ENCODE peak calls at places on chromosomes 6 and 20, in eight cellular contexts. One of them, this sample, is unnamed.

GRCh38 chr6:18509871-18510643 is 122.9 kb downstream of the RNF144B start:
- DNase-seq in AG10803: peak; percentile 60
- DNase-seq in nephron progenitor cell: no peak
- DNase-seq in lung: no peak
- DNase-seq in IMR-90: no peak
- DNase-seq in astrocyte of the spinal cord: no peak
- DNase-seq in CD4-positive, alpha-beta T cell: no peak
- DNase-seq in HCT116: no peak
- DNase-seq in this sample: no peak

GRCh38 chr6:53309059-53309896 is 39.5 kb downstream of the ELOVL5 start:
- DNase-seq in HCT116: no peak
- DNase-seq in nephron progenitor cell: no peak
- DNase-seq in lung: no peak
- DNase-seq in CD4-positive, alpha-beta T cell: no peak
- DNase-seq in astrocyte of the spinal cord: no peak
- DNase-seq in AG10803: peak; percentile 91
- DNase-seq in IMR-90: peak; percentile 65
- DNase-seq in this sample: no peak

GRCh38 chr6:100455230-100456124 is 9.2 kb downstream of the SIM1 start:
- DNase-seq in CD4-positive, alpha-beta T cell: no peak
- DNase-seq in HCT116: no peak
- DNase-seq in IMR-90: no peak
- DNase-seq in astrocyte of the spinal cord: no peak
- DNase-seq in AG10803: no peak
- DNase-seq in nephron progenitor cell: peak; percentile 46
- DNase-seq in lung: no peak
- DNase-seq in this sample: no peak

GRCh38 chr6:3427740-3428085 is 29.1 kb downstream of the SLC22A23 start:
- DNase-seq in lung: no peak
- DNase-seq in HCT116: no peak
- DNase-seq in IMR-90: no peak
- DNase-seq in AG10803: peak; percentile 42
- DNase-seq in nephron progenitor cell: no peak
- DNase-seq in CD4-positive, alpha-beta T cell: no peak
- DNase-seq in astrocyte of the spinal cord: no peak
- DNase-seq in this sample: no peak

GRCh38 chr20:17571153-17571527 is 1.3 kb downstream of the DSTN start:
- DNase-seq in nephron progenitor cell: no peak
- DNase-seq in AG10803: peak; percentile 26
- DNase-seq in astrocyte of the spinal cord: no peak
- DNase-seq in IMR-90: no peak
- DNase-seq in HCT116: no peak
- DNase-seq in CD4-positive, alpha-beta T cell: no peak
- DNase-seq in lung: no peak
- DNase-seq in this sample: no peak

GRCh38 chr6:105321728-105322127 is 81.2 kb downstream of the PREP start:
- DNase-seq in lung: no peak
- DNase-seq in HCT116: no peak
- DNase-seq in CD4-positive, alpha-beta T cell: no peak
- DNase-seq in astrocyte of the spinal cord: no peak
- DNase-seq in AG10803: no peak
- DNase-seq in nephron progenitor cell: no peak
- DNase-seq in IMR-90: no peak
- DNase-seq in this sample: no peak

GRCh38 chr6:170166511-170167122 is 124.3 kb downstream of the DLL1 start:
- DNase-seq in IMR-90: no peak
- DNase-seq in CD4-positive, alpha-beta T cell: no peak
- DNase-seq in astrocyte of the spinal cord: no peak
- DNase-seq in AG10803: no peak
- DNase-seq in HCT116: no peak
- DNase-seq in lung: no peak
- DNase-seq in nephron progenitor cell: no peak
- DNase-seq in this sample: no peak

GRCh38 chr6:43575105-43575771 is 600 bp downstream of the XPO5 start:
- DNase-seq in HCT116: no peak
- DNase-seq in AG10803: peak; percentile 10
- DNase-seq in CD4-positive, alpha-beta T cell: no peak
- DNase-seq in IMR-90: peak; percentile 9
- DNase-seq in astrocyte of the spinal cord: peak; percentile 28
- DNase-seq in lung: no peak
- DNase-seq in nephron progenitor cell: peak; percentile 69
- DNase-seq in this sample: no peak

GRCh38 chr6:87200469-87201174 is 45.3 kb downstream of the ZNF292 start:
- DNase-seq in CD4-positive, alpha-beta T cell: no peak
- DNase-seq in lung: no peak
- DNase-seq in nephron progenitor cell: no peak
- DNase-seq in HCT116: no peak
- DNase-seq in astrocyte of the spinal cord: no peak
- DNase-seq in IMR-90: peak; percentile 41
- DNase-seq in AG10803: peak; percentile 79
- DNase-seq in this sample: no peak

GRCh38 chr6:135870722-135871121 is 19.2 kb downstream of the PDE7B start:
- DNase-seq in AG10803: peak; percentile 48
- DNase-seq in lung: no peak
- DNase-seq in HCT116: no peak
- DNase-seq in CD4-positive, alpha-beta T cell: no peak
- DNase-seq in nephron progenitor cell: no peak
- DNase-seq in astrocyte of the spinal cord: peak; percentile 74
- DNase-seq in IMR-90: peak; percentile 88
- DNase-seq in this sample: no peak

GRCh38 chr6:43668151-43669028 is 19.2 kb downstream of the MRPS18A start:
- DNase-seq in CD4-positive, alpha-beta T cell: no peak
- DNase-seq in nephron progenitor cell: peak; percentile 72
- DNase-seq in HCT116: peak; percentile 56
- DNase-seq in lung: peak; percentile 66
- DNase-seq in IMR-90: peak; percentile 36
- DNase-seq in astrocyte of the spinal cord: peak; percentile 32
- DNase-seq in AG10803: peak; percentile 55
- DNase-seq in this sample: peak; percentile 43

GRCh38 chr6:160929831-160930230 is 61.7 kb upstream of the MAP3K4 start:
- DNase-seq in astrocyte of the spinal cord: no peak
- DNase-seq in IMR-90: no peak
- DNase-seq in lung: no peak
- DNase-seq in HCT116: no peak
- DNase-seq in CD4-positive, alpha-beta T cell: no peak
- DNase-seq in nephron progenitor cell: no peak
- DNase-seq in AG10803: no peak
- DNase-seq in this sample: no peak

GRCh38 chr20:25269057-25269832 is 21.4 kb downstream of the PYGB start:
- DNase-seq in astrocyte of the spinal cord: no peak
- DNase-seq in lung: no peak
- DNase-seq in HCT116: no peak
- DNase-seq in CD4-positive, alpha-beta T cell: no peak
- DNase-seq in IMR-90: no peak
- DNase-seq in nephron progenitor cell: no peak
- DNase-seq in AG10803: no peak
- DNase-seq in this sample: peak; percentile 4

GRCh38 chr20:61169870-61170269 is 82.2 kb upstream of the CDH4 start:
- DNase-seq in astrocyte of the spinal cord: no peak
- DNase-seq in IMR-90: no peak
- DNase-seq in lung: no peak
- DNase-seq in CD4-positive, alpha-beta T cell: no peak
- DNase-seq in nephron progenitor cell: peak; percentile 65
- DNase-seq in AG10803: no peak
- DNase-seq in HCT116: no peak
- DNase-seq in this sample: no peak

GRCh38 chr6:142871910-142872331 is 73.1 kb downstream of the HIVEP2 start:
- DNase-seq in nephron progenitor cell: no peak
- DNase-seq in lung: no peak
- DNase-seq in CD4-positive, alpha-beta T cell: no peak
- DNase-seq in HCT116: no peak
- DNase-seq in IMR-90: peak; percentile 96
- DNase-seq in astrocyte of the spinal cord: peak; percentile 96
- DNase-seq in AG10803: peak; percentile 91
- DNase-seq in this sample: no peak

DNA sequence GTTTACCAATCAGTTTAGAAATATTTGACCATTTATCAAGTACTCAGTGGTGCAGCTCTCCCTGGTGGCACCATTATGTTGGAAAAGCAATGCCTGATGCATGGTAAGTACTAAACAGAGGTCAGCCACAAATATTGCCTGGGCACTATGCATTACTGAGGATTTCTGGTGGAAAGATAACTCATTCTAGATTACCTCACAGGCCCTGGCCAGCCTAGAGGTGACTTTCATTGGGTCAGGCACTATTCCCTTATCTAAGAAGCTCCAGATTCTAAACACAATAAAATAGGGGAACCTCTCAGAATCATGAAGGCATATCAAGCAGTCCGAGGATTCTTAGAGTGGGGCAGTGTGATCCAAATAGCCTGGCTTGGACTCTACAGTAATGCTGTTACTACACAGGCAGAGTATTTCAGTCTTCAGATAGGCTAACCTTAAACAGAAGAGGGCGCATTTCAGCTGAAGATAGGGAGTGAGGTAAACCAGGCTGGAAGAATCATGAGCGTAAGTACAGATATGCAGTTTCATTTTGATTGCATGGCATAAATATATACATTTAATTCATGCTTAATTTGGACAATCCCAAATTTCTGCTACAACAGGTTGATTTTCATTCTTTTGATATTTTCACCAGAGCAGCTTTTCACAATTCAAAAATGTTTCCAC is 12.1 kb downstream of the LGSN start:
- DNase-seq in HCT116: peak; percentile 47
- DNase-seq in nephron progenitor cell: no peak
- DNase-seq in IMR-90: peak; percentile 64
- DNase-seq in AG10803: peak; percentile 51
- DNase-seq in lung: no peak
- DNase-seq in CD4-positive, alpha-beta T cell: no peak
- DNase-seq in astrocyte of the spinal cord: peak; percentile 40
- DNase-seq in this sample: no peak
- TF ChIP-seq CTCF in HCT116: peak; percentile 66
- TF ChIP-seq CTCF in nephron progenitor cell: no peak
- TF ChIP-seq CTCF in IMR-90: peak; percentile 63
- TF ChIP-seq CTCF in AG10803: peak; percentile 65
- TF ChIP-seq CTCF in lung: no peak
- TF ChIP-seq CTCF in CD4-positive, alpha-beta T cell: no peak
- TF ChIP-seq CTCF in astrocyte of the spinal cord: peak; percentile 47
- TF ChIP-seq CTCF in this sample: no peak

GRCh38 chr6:139416146-139416545 is 41.7 kb upstream of the CITED2 start:
- DNase-seq in HCT116: no peak
- DNase-seq in IMR-90: peak; percentile 68
- DNase-seq in CD4-positive, alpha-beta T cell: no peak
- DNase-seq in AG10803: no peak
- DNase-seq in astrocyte of the spinal cord: no peak
- DNase-seq in lung: no peak
- DNase-seq in nephron progenitor cell: no peak
- DNase-seq in this sample: no peak

GRCh38 chr6:139418426-139419132 is 44.1 kb upstream of the CITED2 start:
- DNase-seq in CD4-positive, alpha-beta T cell: no peak
- DNase-seq in HCT116: no peak
- DNase-seq in astrocyte of the spinal cord: no peak
- DNase-seq in AG10803: peak; percentile 53
- DNase-seq in IMR-90: no peak
- DNase-seq in lung: no peak
- DNase-seq in nephron progenitor cell: no peak
- DNase-seq in this sample: no peak

GRCh38 chr6:139415365-139415764 is 40.9 kb upstream of the CITED2 start:
- DNase-seq in HCT116: no peak
- DNase-seq in lung: no peak
- DNase-seq in AG10803: no peak
- DNase-seq in IMR-90: no peak
- DNase-seq in CD4-positive, alpha-beta T cell: no peak
- DNase-seq in nephron progenitor cell: no peak
- DNase-seq in astrocyte of the spinal cord: no peak
- DNase-seq in this sample: no peak
- TF ChIP-seq CTCF in HCT116: no peak
- TF ChIP-seq CTCF in lung: no peak
- TF ChIP-seq CTCF in AG10803: no peak
- TF ChIP-seq CTCF in IMR-90: no peak
- TF ChIP-seq CTCF in CD4-positive, alpha-beta T cell: no peak
- TF ChIP-seq CTCF in nephron progenitor cell: no peak
- TF ChIP-seq CTCF in astrocyte of the spinal cord: no peak
- TF ChIP-seq CTCF in this sample: no peak

DNA sequence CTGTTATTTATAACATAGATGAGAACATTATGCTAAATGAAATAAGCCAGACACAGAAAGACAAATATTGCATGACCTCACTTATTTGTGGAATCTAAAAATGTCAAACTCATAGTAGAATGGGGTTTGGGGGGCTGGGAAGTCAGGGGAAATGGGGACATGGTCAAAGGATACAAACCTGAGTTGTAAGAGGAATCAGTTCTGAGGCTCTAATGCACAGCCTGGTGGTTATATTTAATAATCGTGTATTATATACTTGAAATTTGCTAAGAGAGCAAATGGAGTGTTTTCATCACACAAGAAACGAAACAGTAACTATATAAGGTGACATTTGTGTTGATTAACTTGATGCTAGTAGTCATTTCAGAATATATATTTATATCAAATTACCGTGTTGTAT is 40.8 kb upstream of the GFOD1 start:
- DNase-seq in IMR-90: no peak
- DNase-seq in lung: no peak
- DNase-seq in CD4-positive, alpha-beta T cell: no peak
- DNase-seq in astrocyte of the spinal cord: no peak
- DNase-seq in AG10803: no peak
- DNase-seq in HCT116: no peak
- DNase-seq in nephron progenitor cell: no peak
- DNase-seq in this sample: no peak
- TF ChIP-seq CTCF in IMR-90: peak; percentile 15
- TF ChIP-seq CTCF in lung: no peak
- TF ChIP-seq CTCF in CD4-positive, alpha-beta T cell: no peak
- TF ChIP-seq CTCF in astrocyte of the spinal cord: no peak
- TF ChIP-seq CTCF in AG10803: no peak
- TF ChIP-seq CTCF in HCT116: no peak
- TF ChIP-seq CTCF in nephron progenitor cell: no peak
- TF ChIP-seq CTCF in this sample: no peak

GRCh38 chr6:562052-562676 is 94.7 kb downstream of the HUS1B start:
- DNase-seq in IMR-90: no peak
- DNase-seq in HCT116: no peak
- DNase-seq in astrocyte of the spinal cord: no peak
- DNase-seq in lung: no peak
- DNase-seq in AG10803: no peak
- DNase-seq in nephron progenitor cell: no peak
- DNase-seq in CD4-positive, alpha-beta T cell: no peak
- DNase-seq in this sample: no peak

GRCh38 chr6:558959-559358 is 97.9 kb downstream of the HUS1B start:
- DNase-seq in HCT116: no peak
- DNase-seq in IMR-90: no peak
- DNase-seq in lung: no peak
- DNase-seq in astrocyte of the spinal cord: no peak
- DNase-seq in nephron progenitor cell: no peak
- DNase-seq in AG10803: no peak
- DNase-seq in CD4-positive, alpha-beta T cell: no peak
- DNase-seq in this sample: no peak

GRCh38 chr6:563863-564262 is 93.0 kb downstream of the HUS1B start:
- DNase-seq in nephron progenitor cell: no peak
- DNase-seq in HCT116: no peak
- DNase-seq in AG10803: no peak
- DNase-seq in astrocyte of the spinal cord: no peak
- DNase-seq in CD4-positive, alpha-beta T cell: no peak
- DNase-seq in lung: no peak
- DNase-seq in IMR-90: no peak
- DNase-seq in this sample: no peak

DNA sequence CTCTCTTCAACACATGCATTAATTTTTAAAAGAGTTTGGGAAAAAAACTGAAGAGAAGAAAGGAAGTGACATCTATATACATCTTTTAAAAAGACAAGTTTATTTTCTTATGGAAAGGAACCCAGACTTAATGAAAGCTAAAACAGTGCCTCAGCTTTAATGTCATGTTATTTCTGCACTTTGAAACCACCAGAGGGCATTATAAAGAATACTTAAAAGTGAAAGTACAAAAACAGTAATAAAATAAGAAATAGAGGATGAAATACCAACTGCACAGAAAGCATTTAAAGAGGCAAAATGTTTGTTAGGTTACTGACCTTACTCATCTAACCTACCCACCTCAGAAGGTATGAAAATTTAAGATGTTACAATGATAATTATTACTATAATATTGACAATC is 98.8 kb downstream of the HUS1B start:
- DNase-seq in lung: no peak
- DNase-seq in nephron progenitor cell: no peak
- DNase-seq in CD4-positive, alpha-beta T cell: no peak
- DNase-seq in astrocyte of the spinal cord: no peak
- DNase-seq in HCT116: no peak
- DNase-seq in AG10803: no peak
- DNase-seq in IMR-90: no peak
- DNase-seq in this sample: no peak
- TF ChIP-seq CTCF in lung: no peak
- TF ChIP-seq CTCF in nephron progenitor cell: peak; percentile 7
- TF ChIP-seq CTCF in CD4-positive, alpha-beta T cell: peak; percentile 26
- TF ChIP-seq CTCF in astrocyte of the spinal cord: peak; percentile 27
- TF ChIP-seq CTCF in HCT116: peak; percentile 42
- TF ChIP-seq CTCF in AG10803: peak; percentile 35
- TF ChIP-seq CTCF in IMR-90: peak; percentile 32
- TF ChIP-seq CTCF in this sample: no peak

This sample was measured in activated B cell treated with CpG ODN at 0.5 μM for 24 hours.